ENCODE peak calls at places on chromosomes 7 and 10, in nine cellular contexts. One of them, this sample, is unnamed.

GRCh38 chr7:102832694-102833093 is 80.1 kb upstream of the LRRC17 start:
- DNase-seq in Peyer's patch: no peak
- DNase-seq in tibial artery: no peak
- DNase-seq in AG04450: no peak
- DNase-seq in mammary epithelial cell: no peak
- DNase-seq in fibroblast of pulmonary artery: no peak
- DNase-seq in bronchial epithelial cell: no peak
- DNase-seq in lung: no peak
- DNase-seq in CD8-positive, alpha-beta T cell: no peak
- DNase-seq in this sample: no peak

GRCh38 chr7:88111136-88111748 is 108.6 kb downstream of the SRI start:
- DNase-seq in Peyer's patch: no peak
- DNase-seq in tibial artery: no peak
- DNase-seq in AG04450: no peak
- DNase-seq in mammary epithelial cell: peak; percentile 23
- DNase-seq in fibroblast of pulmonary artery: peak; percentile 69
- DNase-seq in bronchial epithelial cell: peak; percentile 59
- DNase-seq in lung: no peak
- DNase-seq in CD8-positive, alpha-beta T cell: no peak
- DNase-seq in this sample: peak; percentile 74

GRCh38 chr7:106050002-106050742 is 61.9 kb downstream of the SYPL1 start:
- DNase-seq in Peyer's patch: no peak
- DNase-seq in tibial artery: no peak
- DNase-seq in AG04450: peak; percentile 38
- DNase-seq in mammary epithelial cell: peak; percentile 57
- DNase-seq in fibroblast of pulmonary artery: peak; percentile 92
- DNase-seq in bronchial epithelial cell: peak; percentile 82
- DNase-seq in lung: no peak
- DNase-seq in CD8-positive, alpha-beta T cell: no peak
- DNase-seq in this sample: no peak

GRCh38 chr10:132382231-132382922 is 14.6 kb upstream of the PWWP2B start:
- DNase-seq in Peyer's patch: no peak
- DNase-seq in tibial artery: peak; percentile 17
- DNase-seq in AG04450: no peak
- DNase-seq in mammary epithelial cell: no peak
- DNase-seq in fibroblast of pulmonary artery: peak; percentile 32
- DNase-seq in bronchial epithelial cell: peak; percentile 50
- DNase-seq in lung: no peak
- DNase-seq in CD8-positive, alpha-beta T cell: no peak
- DNase-seq in this sample: no peak

GRCh38 chr10:108450280-108450679 is 1285.8 kb upstream of the SORCS1 start:
- DNase-seq in Peyer's patch: no peak
- DNase-seq in tibial artery: no peak
- DNase-seq in AG04450: no peak
- DNase-seq in mammary epithelial cell: peak; percentile 67
- DNase-seq in fibroblast of pulmonary artery: no peak
- DNase-seq in bronchial epithelial cell: no peak
- DNase-seq in lung: no peak
- DNase-seq in CD8-positive, alpha-beta T cell: no peak
- DNase-seq in this sample: no peak

GRCh38 chr10:92150798-92151197 is 140.1 kb downstream of the CPEB3 start:
- DNase-seq in Peyer's patch: no peak
- DNase-seq in tibial artery: no peak
- DNase-seq in AG04450: no peak
- DNase-seq in mammary epithelial cell: no peak
- DNase-seq in fibroblast of pulmonary artery: no peak
- DNase-seq in bronchial epithelial cell: no peak
- DNase-seq in lung: no peak
- DNase-seq in CD8-positive, alpha-beta T cell: no peak
- DNase-seq in this sample: no peak

GRCh38 chr10:104910712-104911111 is 269.6 kb downstream of the SORCS3 start:
- DNase-seq in Peyer's patch: no peak
- DNase-seq in tibial artery: no peak
- DNase-seq in AG04450: no peak
- DNase-seq in mammary epithelial cell: no peak
- DNase-seq in fibroblast of pulmonary artery: no peak
- DNase-seq in bronchial epithelial cell: no peak
- DNase-seq in lung: no peak
- DNase-seq in CD8-positive, alpha-beta T cell: no peak
- DNase-seq in this sample: no peak

GRCh38 chr7:133230591-133231194 is 22.2 kb upstream of the EXOC4 start:
- DNase-seq in Peyer's patch: no peak
- DNase-seq in tibial artery: no peak
- DNase-seq in AG04450: peak; percentile 15
- DNase-seq in mammary epithelial cell: peak; percentile 32
- DNase-seq in fibroblast of pulmonary artery: peak; percentile 78
- DNase-seq in bronchial epithelial cell: peak; percentile 58
- DNase-seq in lung: peak; percentile 37
- DNase-seq in CD8-positive, alpha-beta T cell: peak; percentile 39
- DNase-seq in this sample: peak; percentile 59

GRCh38 chr10:59991661-59992060 is 85.3 kb upstream of the CCDC6 start:
- DNase-seq in Peyer's patch: no peak
- DNase-seq in tibial artery: no peak
- DNase-seq in AG04450: no peak
- DNase-seq in mammary epithelial cell: peak; percentile 74
- DNase-seq in fibroblast of pulmonary artery: peak; percentile 52
- DNase-seq in bronchial epithelial cell: peak; percentile 96
- DNase-seq in lung: peak; percentile 83
- DNase-seq in CD8-positive, alpha-beta T cell: no peak
- DNase-seq in this sample: peak; percentile 59

GRCh38 chr7:18698258-18698734 is 202.7 kb downstream of the HDAC9 start:
- DNase-seq in Peyer's patch: no peak
- DNase-seq in tibial artery: no peak
- DNase-seq in AG04450: no peak
- DNase-seq in mammary epithelial cell: no peak
- DNase-seq in fibroblast of pulmonary artery: no peak
- DNase-seq in bronchial epithelial cell: no peak
- DNase-seq in lung: no peak
- DNase-seq in CD8-positive, alpha-beta T cell: no peak
- DNase-seq in this sample: no peak

GRCh38 chr10:102998508-102998907 is 80.4 kb downstream of the CNNM2 start:
- DNase-seq in Peyer's patch: no peak
- DNase-seq in tibial artery: no peak
- DNase-seq in AG04450: no peak
- DNase-seq in mammary epithelial cell: no peak
- DNase-seq in fibroblast of pulmonary artery: no peak
- DNase-seq in bronchial epithelial cell: peak; percentile 15
- DNase-seq in lung: no peak
- DNase-seq in CD8-positive, alpha-beta T cell: no peak
- DNase-seq in this sample: no peak

GRCh38 chr7:22864301-22864700 is 41.7 kb upstream of the TOMM7 start:
- DNase-seq in Peyer's patch: no peak
- DNase-seq in tibial artery: no peak
- DNase-seq in AG04450: no peak
- DNase-seq in mammary epithelial cell: no peak
- DNase-seq in fibroblast of pulmonary artery: no peak
- DNase-seq in bronchial epithelial cell: no peak
- DNase-seq in lung: no peak
- DNase-seq in CD8-positive, alpha-beta T cell: no peak
- DNase-seq in this sample: no peak

GRCh38 chr7:5824297-5824610 is 42.8 kb upstream of the RNF216 start:
- DNase-seq in Peyer's patch: no peak
- DNase-seq in tibial artery: no peak
- DNase-seq in AG04450: no peak
- DNase-seq in mammary epithelial cell: no peak
- DNase-seq in fibroblast of pulmonary artery: no peak
- DNase-seq in bronchial epithelial cell: no peak
- DNase-seq in lung: no peak
- DNase-seq in CD8-positive, alpha-beta T cell: peak; percentile 74
- DNase-seq in this sample: no peak

GRCh38 chr7:152871005-152871677 is 111.6 kb downstream of the ACTR3B start:
- DNase-seq in Peyer's patch: no peak
- DNase-seq in tibial artery: no peak
- DNase-seq in AG04450: no peak
- DNase-seq in mammary epithelial cell: no peak
- DNase-seq in fibroblast of pulmonary artery: no peak
- DNase-seq in bronchial epithelial cell: no peak
- DNase-seq in lung: no peak
- DNase-seq in CD8-positive, alpha-beta T cell: no peak
- DNase-seq in this sample: no peak

GRCh38 chr10:45419673-45420020 is 45.6 kb downstream of the ALOX5 start:
- DNase-seq in Peyer's patch: peak; percentile 32
- DNase-seq in tibial artery: no peak
- DNase-seq in AG04450: no peak
- DNase-seq in mammary epithelial cell: no peak
- DNase-seq in fibroblast of pulmonary artery: no peak
- DNase-seq in bronchial epithelial cell: no peak
- DNase-seq in lung: no peak
- DNase-seq in CD8-positive, alpha-beta T cell: no peak
- DNase-seq in this sample: no peak
- H3K4me3 ChIP-seq in Peyer's patch: peak overlapping the region; percentile 52
- H3K4me3 ChIP-seq in tibial artery: peak overlapping the region; percentile 55
- H3K4me3 ChIP-seq in AG04450: peak overlapping the region; percentile 54
- H3K4me3 ChIP-seq in mammary epithelial cell: no peak overlapping the region
- H3K4me3 ChIP-seq in fibroblast of pulmonary artery: peak overlapping the region; percentile 54
- H3K4me3 ChIP-seq in bronchial epithelial cell: no peak overlapping the region
- H3K4me3 ChIP-seq in lung: peak overlapping the region; percentile 43
- H3K4me3 ChIP-seq in CD8-positive, alpha-beta T cell: peak overlapping the region; percentile 88
- H3K4me3 ChIP-seq in this sample: peak overlapping the region; percentile 42

DNA sequence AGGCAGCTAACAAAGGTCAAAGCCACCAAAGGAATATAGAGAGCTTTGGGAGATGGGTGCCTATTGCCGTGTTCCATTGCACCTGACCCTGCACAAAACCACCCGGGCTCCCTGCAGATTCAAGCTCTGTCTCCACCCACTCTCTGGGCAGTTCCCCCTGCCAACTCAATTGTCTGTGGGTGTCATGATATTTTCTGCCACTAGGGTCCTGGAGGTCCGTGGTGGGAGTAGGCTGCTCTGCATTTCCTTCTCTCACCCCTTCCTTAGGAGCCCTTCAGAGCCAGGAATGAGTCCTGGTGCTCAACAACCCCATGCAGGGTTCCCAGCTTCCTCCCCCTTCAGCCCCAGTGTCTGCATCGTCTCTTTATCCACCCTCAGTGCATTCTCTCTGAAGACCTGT is 34.1 kb downstream of the PNLIPRP2 start:
- DNase-seq in Peyer's patch: no peak
- DNase-seq in tibial artery: no peak
- DNase-seq in AG04450: no peak
- DNase-seq in mammary epithelial cell: no peak
- DNase-seq in fibroblast of pulmonary artery: no peak
- DNase-seq in bronchial epithelial cell: no peak
- DNase-seq in lung: no peak
- DNase-seq in CD8-positive, alpha-beta T cell: no peak
- DNase-seq in this sample: no peak
- TF ChIP-seq CTCF in Peyer's patch: no peak
- TF ChIP-seq CTCF in tibial artery: no peak
- TF ChIP-seq CTCF in AG04450: peak; percentile 38
- TF ChIP-seq CTCF in mammary epithelial cell: peak; percentile 19
- TF ChIP-seq CTCF in fibroblast of pulmonary artery: peak; percentile 28
- TF ChIP-seq CTCF in bronchial epithelial cell: peak; percentile 11
- TF ChIP-seq CTCF in lung: no peak
- TF ChIP-seq CTCF in CD8-positive, alpha-beta T cell: no peak
- TF ChIP-seq CTCF in this sample: peak; percentile 10

DNA sequence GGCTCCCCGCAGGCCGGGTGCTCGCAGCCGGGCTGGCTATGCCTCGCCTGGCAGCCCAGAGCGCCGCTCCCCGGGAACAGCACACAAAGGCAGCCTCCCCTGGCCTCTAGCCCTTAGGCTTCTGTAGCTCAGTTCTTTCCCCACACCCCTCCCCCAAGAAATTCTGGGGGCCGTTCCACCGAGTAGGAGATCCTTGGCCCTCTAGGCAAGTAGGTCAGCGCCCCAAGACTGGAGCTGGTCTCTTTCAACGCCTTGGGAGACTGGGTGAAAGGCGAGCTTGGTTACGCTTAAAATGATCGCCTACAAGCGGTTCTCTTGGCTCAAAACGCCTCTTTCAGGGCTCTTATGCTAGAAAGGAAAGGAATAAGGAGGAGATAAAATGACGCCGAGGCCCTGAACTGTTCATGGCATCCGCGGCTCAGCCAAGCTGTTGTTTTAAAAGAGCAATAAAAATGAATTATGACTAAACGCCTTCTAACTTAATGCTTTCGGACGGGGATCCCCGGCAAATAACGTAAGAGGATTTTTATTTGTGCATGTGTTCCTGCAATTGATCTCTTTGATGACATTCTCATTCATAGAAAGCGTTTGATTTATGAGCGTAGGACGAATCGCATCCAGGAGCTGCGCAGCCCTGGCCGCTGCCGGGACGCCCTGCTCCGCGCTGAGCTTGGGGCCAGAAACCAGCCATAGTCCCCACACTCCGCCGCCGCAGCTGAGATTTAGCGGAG is 2.9 kb upstream of the HOXA1 start:
- DNase-seq in Peyer's patch: no peak
- DNase-seq in tibial artery: no peak
- DNase-seq in AG04450: no peak
- DNase-seq in mammary epithelial cell: peak; percentile 67
- DNase-seq in fibroblast of pulmonary artery: no peak
- DNase-seq in bronchial epithelial cell: no peak
- DNase-seq in lung: no peak
- DNase-seq in CD8-positive, alpha-beta T cell: no peak
- DNase-seq in this sample: peak; percentile 87
- H3K4me3 ChIP-seq in Peyer's patch: peak overlapping the region; percentile 18
- H3K4me3 ChIP-seq in tibial artery: peak overlapping the region; percentile 80
- H3K4me3 ChIP-seq in AG04450: peak overlapping the region; percentile 91
- H3K4me3 ChIP-seq in mammary epithelial cell: peak overlapping the region; percentile 82
- H3K4me3 ChIP-seq in fibroblast of pulmonary artery: peak overlapping the region; percentile 55
- H3K4me3 ChIP-seq in bronchial epithelial cell: no peak overlapping the region
- H3K4me3 ChIP-seq in lung: peak overlapping the region; percentile 40
- H3K4me3 ChIP-seq in CD8-positive, alpha-beta T cell: no peak overlapping the region
- H3K4me3 ChIP-seq in this sample: peak overlapping the region; percentile 93

GRCh38 chr7:20312562-20312961 is 18.1 kb upstream of the ITGB8 start:
- DNase-seq in Peyer's patch: no peak
- DNase-seq in tibial artery: no peak
- DNase-seq in AG04450: no peak
- DNase-seq in mammary epithelial cell: no peak
- DNase-seq in fibroblast of pulmonary artery: no peak
- DNase-seq in bronchial epithelial cell: no peak
- DNase-seq in lung: no peak
- DNase-seq in CD8-positive, alpha-beta T cell: no peak
- DNase-seq in this sample: no peak

GRCh38 chr7:20307901-20308300 is 22.8 kb upstream of the ITGB8 start:
- DNase-seq in Peyer's patch: no peak
- DNase-seq in tibial artery: no peak
- DNase-seq in AG04450: no peak
- DNase-seq in mammary epithelial cell: no peak
- DNase-seq in fibroblast of pulmonary artery: no peak
- DNase-seq in bronchial epithelial cell: no peak
- DNase-seq in lung: no peak
- DNase-seq in CD8-positive, alpha-beta T cell: no peak
- DNase-seq in this sample: peak; percentile 51

GRCh38 chr7:20314216-20314615 is 16.5 kb upstream of the ITGB8 start:
- DNase-seq in Peyer's patch: no peak
- DNase-seq in tibial artery: no peak
- DNase-seq in AG04450: no peak
- DNase-seq in mammary epithelial cell: no peak
- DNase-seq in fibroblast of pulmonary artery: no peak
- DNase-seq in bronchial epithelial cell: no peak
- DNase-seq in lung: no peak
- DNase-seq in CD8-positive, alpha-beta T cell: no peak
- DNase-seq in this sample: no peak

GRCh38 chr7:20310963-20311742 is 19.5 kb upstream of the ITGB8 start:
- DNase-seq in Peyer's patch: no peak
- DNase-seq in tibial artery: no peak
- DNase-seq in AG04450: no peak
- DNase-seq in mammary epithelial cell: peak; percentile 51
- DNase-seq in fibroblast of pulmonary artery: peak; percentile 81
- DNase-seq in bronchial epithelial cell: peak; percentile 59
- DNase-seq in lung: no peak
- DNase-seq in CD8-positive, alpha-beta T cell: no peak
- DNase-seq in this sample: peak; percentile 79

DNA sequence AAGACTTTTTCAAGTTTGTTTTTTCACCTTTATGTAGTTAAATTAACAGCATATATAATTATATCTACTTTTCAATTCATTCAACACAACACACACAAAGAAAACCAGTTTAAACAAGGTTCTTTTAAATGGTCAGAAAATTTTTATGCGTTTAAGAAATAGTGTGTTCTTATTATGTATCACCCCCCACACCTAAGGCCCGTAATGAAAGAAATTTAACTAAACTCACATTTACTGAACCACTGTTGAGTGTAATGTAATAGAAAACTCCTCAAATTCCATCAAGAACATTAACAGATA is 19.0 kb upstream of the ITGB8 start:
- DNase-seq in Peyer's patch: no peak
- DNase-seq in tibial artery: no peak
- DNase-seq in AG04450: no peak
- DNase-seq in mammary epithelial cell: no peak
- DNase-seq in fibroblast of pulmonary artery: no peak
- DNase-seq in bronchial epithelial cell: no peak
- DNase-seq in lung: no peak
- DNase-seq in CD8-positive, alpha-beta T cell: no peak
- DNase-seq in this sample: no peak
- TF ChIP-seq CTCF in Peyer's patch: no peak
- TF ChIP-seq CTCF in tibial artery: no peak
- TF ChIP-seq CTCF in AG04450: no peak
- TF ChIP-seq CTCF in mammary epithelial cell: no peak
- TF ChIP-seq CTCF in fibroblast of pulmonary artery: no peak
- TF ChIP-seq CTCF in bronchial epithelial cell: no peak
- TF ChIP-seq CTCF in lung: no peak
- TF ChIP-seq CTCF in CD8-positive, alpha-beta T cell: no peak
- TF ChIP-seq CTCF in this sample: no peak

This sample was measured in astrocyte of the spinal cord.